ENCODE peak calls at places on chromosomes 7 and 10, in six cellular contexts. I is epithelial cell of proximal tubule, Z is HepG2, X is Peyer's patch, V is astrocyte of the spinal cord, T is MG63. Q is an unnamed sample.
A peak's percentile ranks its signal among the peaks of the same experiment; 100 is the strongest.

GRCh38 chr7:136027160-136027559 is 50.0 kb upstream of the MTPN start:
- DNase-seq in I (no peak), Z (no peak), X (no peak), V (no peak), T (no peak), Q (no peak)

GRCh38 chr10:4196948-4197390 is 412.0 kb upstream of the KLF6 start:
- DNase-seq in I (no peak), Z (no peak), X (no peak), V (peak; percentile 54), T (no peak), Q (no peak)

GRCh38 chr7:2357165-2357564 is 2.5 kb downstream of the EIF3B start:
- DNase-seq in I (no peak), Z (no peak), X (no peak), V (no peak), T (no peak), Q (no peak)

GRCh38 chr10:14240253-14241189 is 90.2 kb downstream of the FRMD4A start:
- DNase-seq in I (no peak), Z (no peak), X (no peak), V (no peak), T (no peak), Q (no peak)

GRCh38 chr10:103481974-103482531 is 3.0 kb upstream of the CALHM3 start:
- DNase-seq in I (no peak), Z (peak; percentile 74), X (peak; percentile 38), V (peak; percentile 50), T (no peak), Q (peak; percentile 44)

GRCh38 chr10:95327367-95327766 is 36.6 kb upstream of the PDLIM1 start:
- DNase-seq in I (no peak), Z (no peak), X (no peak), V (peak; percentile 52), T (peak; percentile 74), Q (no peak)

GRCh38 chr10:73906524-73907447 is 4.1 kb upstream of the PLAU start:
- DNase-seq in I (peak; percentile 72), Z (peak; percentile 64), X (no peak), V (peak; percentile 99), T (peak; percentile 97), Q (peak; percentile 40)

GRCh38 chr7:64884913-64885370 is 18.1 kb upstream of the ZNF273 start:
- DNase-seq in I (no peak), Z (no peak), X (no peak), V (no peak), T (no peak), Q (peak; percentile 9)

GRCh38 chr10:71737356-71738172 is 18.0 kb upstream of the C10orf105 start:
- DNase-seq in I (no peak), Z (no peak), X (no peak), V (no peak), T (no peak), Q (peak; percentile 27)

GRCh38 chr10:1270906-1271305 is 214.7 kb downstream of the WDR37 start:
- DNase-seq in I (no peak), Z (no peak), X (no peak), V (no peak), T (no peak), Q (no peak)

GRCh38 chr7:37452346-37452745 is 3.7 kb upstream of the ELMO1 start:
- DNase-seq in I (no peak), Z (no peak), X (no peak), V (no peak), T (no peak), Q (no peak)

GRCh38 chr7:936131-937054 is 18.1 kb downstream of the ADAP1 start:
- DNase-seq in I (no peak), Z (no peak), X (no peak), V (peak; percentile 64), T (peak; percentile 38), Q (no peak)

DNA sequence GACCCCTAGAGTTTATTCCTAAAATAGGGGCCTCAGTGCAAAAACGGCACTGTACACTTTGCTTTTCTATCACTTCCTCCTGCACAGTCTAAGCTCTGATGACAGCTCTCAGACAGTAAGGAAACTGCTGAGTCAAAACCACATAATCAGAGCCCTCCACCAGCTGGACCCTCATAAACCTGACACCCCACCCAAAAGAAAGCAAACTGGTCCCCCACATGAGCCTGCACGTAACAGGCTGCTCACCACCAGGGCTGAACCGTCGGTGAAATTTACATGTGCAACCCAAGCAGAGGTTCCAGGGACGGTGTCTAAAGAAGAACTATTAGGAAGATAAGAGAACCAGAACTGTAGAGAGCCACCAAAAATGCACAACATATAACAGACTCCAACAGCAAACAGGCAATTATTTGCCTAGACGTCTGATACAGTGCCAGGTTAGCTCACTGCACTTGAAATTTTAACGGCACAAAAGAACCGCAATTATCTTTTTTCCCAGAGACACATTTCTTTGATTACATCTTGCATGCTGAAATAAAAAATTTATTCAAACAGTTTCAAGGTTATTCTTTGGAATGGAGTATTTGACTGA is 19.6 kb downstream of the SGMS1 start:
- DNase-seq in I (no peak), Z (no peak), X (no peak), V (no peak), T (no peak), Q (no peak)
- H3K4me3 ChIP-seq in I (no peak overlapping the region), Z (no peak overlapping the region), X (no peak overlapping the region), V (no peak overlapping the region), T (peak overlapping the region; percentile 3), Q (no peak overlapping the region)

DNA sequence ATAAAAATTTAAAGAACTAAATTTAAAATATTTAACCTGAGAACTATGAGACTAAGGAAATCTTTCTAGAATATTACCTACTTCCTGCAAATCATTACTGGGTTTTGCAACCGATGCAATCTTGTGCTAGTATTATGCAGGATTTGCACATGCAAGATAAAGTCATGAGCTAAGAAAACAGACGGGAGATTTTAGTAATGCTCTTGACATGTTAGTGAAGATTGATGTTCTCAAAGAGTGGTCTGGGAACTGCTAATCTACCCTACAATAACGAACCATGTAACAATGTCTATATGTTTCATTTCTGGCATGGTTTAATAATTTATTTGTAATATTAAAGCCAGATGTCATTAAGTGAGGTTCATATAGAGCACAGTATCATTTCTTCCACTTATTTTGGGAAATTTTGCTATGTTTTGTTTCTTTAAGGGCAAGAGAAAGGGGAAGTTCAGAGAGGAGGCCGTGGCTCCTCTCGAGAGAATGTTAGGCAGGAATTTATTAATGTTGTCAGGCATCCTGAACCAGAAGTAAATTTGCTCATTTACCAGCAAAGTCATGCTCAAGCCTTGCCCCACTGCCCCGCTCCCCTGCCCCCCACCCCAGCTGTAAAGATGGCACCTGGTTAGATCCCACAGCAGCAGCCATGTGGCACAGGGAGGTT is 22.8 kb downstream of the LRRC17 start:
- DNase-seq in I (no peak), Z (no peak), X (no peak), V (no peak), T (no peak), Q (no peak)
- H3K4me3 ChIP-seq in I (no peak overlapping the region), Z (no peak overlapping the region), X (no peak overlapping the region), V (no peak overlapping the region), T (no peak overlapping the region), Q (no peak overlapping the region)

DNA sequence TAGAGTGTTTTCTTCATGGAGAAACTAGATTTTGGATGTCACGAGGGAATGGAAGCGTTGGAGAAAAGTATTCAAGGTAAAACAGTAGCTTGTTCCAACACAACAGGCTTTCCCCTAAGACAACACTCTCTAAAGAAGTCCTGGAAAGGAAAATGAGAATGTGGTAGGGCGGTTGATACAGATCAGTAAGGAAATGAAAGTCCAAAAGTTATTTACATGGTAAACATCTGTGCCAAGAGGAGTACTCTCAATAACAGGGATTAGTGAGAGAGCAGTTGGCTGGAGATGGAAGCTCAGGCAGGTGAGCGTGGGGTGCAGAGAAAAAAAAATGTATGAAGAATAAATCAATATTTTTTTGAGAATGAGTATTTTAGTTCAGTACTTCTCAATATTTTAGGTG is 1177.3 kb upstream of the C7orf33 start:
- DNase-seq in I (no peak), Z (no peak), X (no peak), V (no peak), T (no peak), Q (no peak)
- H3K4me3 ChIP-seq in I (no peak overlapping the region), Z (no peak overlapping the region), X (no peak overlapping the region), V (no peak overlapping the region), T (peak overlapping the region; percentile 5), Q (no peak overlapping the region)

GRCh38 chr10:132994811-132995210 is 52.4 kb upstream of the CFAP46 start:
- DNase-seq in I (no peak), Z (no peak), X (no peak), V (no peak), T (no peak), Q (no peak)
- H3K4me3 ChIP-seq in I (no peak overlapping the region), Z (no peak overlapping the region), X (peak overlapping the region; percentile 25), V (no peak overlapping the region), T (no peak overlapping the region), Q (no peak overlapping the region)

DNA sequence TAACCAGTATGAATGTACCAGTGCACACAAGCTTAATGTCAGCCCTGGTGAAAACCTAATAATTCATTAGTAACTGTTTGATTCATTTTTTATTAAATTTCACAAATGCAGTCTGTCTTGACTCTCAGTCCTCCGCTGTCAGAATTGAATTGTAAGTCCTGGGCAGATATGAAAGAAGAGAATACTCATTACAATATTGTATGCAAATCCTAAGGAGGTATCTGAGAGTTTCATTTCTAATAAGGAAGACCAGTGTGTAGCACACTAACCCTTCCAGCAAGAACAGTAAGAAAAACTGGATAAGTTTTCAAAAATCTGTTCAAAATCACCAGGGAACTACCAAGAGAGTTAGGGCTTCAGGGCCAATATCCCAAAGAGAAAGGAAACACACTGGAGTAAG is 652.1 kb downstream of the SUGCT start:
- DNase-seq in I (no peak), Z (no peak), X (no peak), V (no peak), T (no peak), Q (no peak)
- H3K4me3 ChIP-seq in I (no peak overlapping the region), Z (no peak overlapping the region), X (no peak overlapping the region), V (no peak overlapping the region), T (no peak overlapping the region), Q (no peak overlapping the region)

GRCh38 chr10:15363031-15363430 is 8.1 kb downstream of the FAM171A1 start:
- DNase-seq in I (peak; percentile 55), Z (no peak), X (no peak), V (no peak), T (no peak), Q (no peak)
- H3K4me3 ChIP-seq in I (no peak overlapping the region), Z (no peak overlapping the region), X (no peak overlapping the region), V (no peak overlapping the region), T (no peak overlapping the region), Q (no peak overlapping the region)

DNA sequence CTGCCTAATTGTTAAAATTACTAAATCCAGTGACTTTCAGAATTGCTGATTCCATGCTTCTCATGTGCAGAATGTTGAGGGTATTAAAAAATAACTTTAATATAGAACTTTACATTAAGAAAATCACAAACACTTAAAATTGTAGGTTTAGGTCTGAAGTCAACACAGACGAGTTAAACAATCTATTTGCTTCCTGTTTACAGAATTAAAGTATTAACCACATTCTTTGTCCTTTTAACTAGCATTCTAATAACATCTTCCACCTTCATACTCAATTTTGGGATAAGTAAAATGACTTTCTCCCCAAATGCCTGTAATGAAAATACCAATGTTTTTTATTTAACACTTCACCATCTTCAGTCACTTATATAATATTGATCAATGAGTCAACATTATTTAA is 2.2 kb downstream of the ITGB1 start:
- DNase-seq in I (no peak), Z (no peak), X (no peak), V (no peak), T (no peak), Q (no peak)
- H3K4me3 ChIP-seq in I (peak overlapping the region; percentile 93), Z (peak overlapping the region; percentile 91), X (peak overlapping the region; percentile 96), V (peak overlapping the region; percentile 81), T (peak overlapping the region; percentile 90), Q (peak overlapping the region; percentile 79)

Q was measured in colonic mucosa.